ENCODE peak calls at places on chromosomes 11 and 22, in four cellular contexts. V, W, L and D are unnamed samples.

GRCh38 chr11:47056261-47056915 is 119.8 kb downstream of the CSTPP1 start:
- DNase-seq in V (no peak), W (peak; percentile 72), L (no peak), D (no peak)

GRCh38 chr22:37179622-37180420 is 8.2 kb downstream of the C1QTNF6 start:
- DNase-seq in V (no peak), W (no peak), L (no peak), D (no peak)

GRCh38 chr22:23574877-23575276 is 5.2 kb downstream of the IGLL1 start:
- DNase-seq in V (no peak), W (no peak), L (no peak), D (no peak)

GRCh38 chr11:2988996-2989395 is 3.1 kb downstream of the NAP1L4 start:
- DNase-seq in V (no peak), W (no peak), L (no peak), D (no peak)

GRCh38 chr11:8604078-8604723 is 10.2 kb upstream of the STK33 start:
- DNase-seq in V (peak; percentile 37), W (peak; percentile 100), L (no peak), D (peak; percentile 73)

GRCh38 chr22:40024201-40025061 is 29.7 kb downstream of the FAM83F start:
- DNase-seq in V (peak; percentile 43), W (no peak), L (no peak), D (no peak)

GRCh38 chr22:26075233-26075632 is 94.0 kb upstream of the SEZ6L start:
- DNase-seq in V (no peak), W (no peak), L (no peak), D (no peak)

GRCh38 chr11:47468598-47469214 is 19.8 kb upstream of the RAPSN start:
- DNase-seq in V (no peak), W (no peak), L (no peak), D (no peak)

GRCh38 chr11:130415719-130416536 is 12.5 kb downstream of the ADAMTS8 start:
- DNase-seq in V (no peak), W (no peak), L (no peak), D (no peak)

GRCh38 chr11:71566081-71566620 is 788 bp downstream of the KRTAP5-10 start:
- DNase-seq in V (no peak), W (no peak), L (no peak), D (no peak)

GRCh38 chr11:3111919-3112690 is 53.0 kb downstream of the OSBPL5 start:
- DNase-seq in V (no peak), W (no peak), L (no peak), D (no peak)

GRCh38 chr11:124669193-124669592 is 4.3 kb downstream of the SIAE start:
- DNase-seq in V (peak; percentile 26), W (no peak), L (no peak), D (peak; percentile 67)

GRCh38 chr22:22021160-22021750 is 38.7 kb upstream of the TOP3B start:
- DNase-seq in V (no peak), W (no peak), L (no peak), D (no peak)

GRCh38 chr22:49195636-49196035 is 632.0 kb downstream of the BRD1 start:
- DNase-seq in V (no peak), W (no peak), L (no peak), D (no peak)

DNA sequence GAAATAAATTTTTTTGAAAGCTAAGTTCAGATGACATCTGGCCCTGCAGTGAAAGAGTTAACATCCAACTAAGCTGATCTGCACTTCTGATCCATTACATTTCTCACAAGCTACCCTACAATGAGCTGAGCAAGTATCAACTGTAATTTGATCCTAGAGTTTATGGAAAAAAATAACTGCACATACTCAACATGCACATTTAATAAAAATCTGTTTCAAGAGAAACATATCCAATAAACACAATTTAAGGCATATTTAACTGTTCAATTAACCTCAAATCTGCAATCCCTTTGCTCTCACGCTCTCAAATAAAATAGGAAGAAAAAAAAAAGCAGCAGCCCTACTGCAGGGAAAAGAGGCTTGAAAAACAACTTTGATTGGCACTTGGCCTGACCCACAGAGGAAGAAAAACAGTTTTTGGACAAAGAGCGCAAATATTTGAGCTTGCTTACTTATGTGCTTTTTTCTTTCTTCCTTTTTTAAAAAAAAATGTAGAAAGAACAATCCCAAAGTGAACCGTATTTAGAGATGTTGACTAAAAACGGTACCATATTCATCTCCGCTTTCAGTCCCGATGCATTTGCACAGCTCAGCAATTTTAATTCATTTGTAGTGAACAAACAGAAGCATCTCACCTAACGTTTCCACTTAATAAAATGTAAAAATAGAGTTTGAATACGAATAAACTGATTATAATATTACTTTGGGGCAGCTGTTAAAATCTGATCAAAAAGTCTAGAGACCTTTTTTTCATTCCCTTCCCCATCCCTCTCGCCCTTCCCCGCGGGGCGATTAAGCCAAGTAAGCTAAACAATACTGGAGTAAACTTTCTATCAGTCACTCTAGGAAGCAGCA is 1.6 kb downstream of the SESN3 start:
- DNase-seq in V (peak; percentile 21), W (no peak), L (no peak), D (no peak)
- H3K4me3 ChIP-seq in V (peak overlapping the region; percentile 81), W (peak overlapping the region; percentile 59), L (peak overlapping the region; percentile 84), D (peak overlapping the region; percentile 94)

DNA sequence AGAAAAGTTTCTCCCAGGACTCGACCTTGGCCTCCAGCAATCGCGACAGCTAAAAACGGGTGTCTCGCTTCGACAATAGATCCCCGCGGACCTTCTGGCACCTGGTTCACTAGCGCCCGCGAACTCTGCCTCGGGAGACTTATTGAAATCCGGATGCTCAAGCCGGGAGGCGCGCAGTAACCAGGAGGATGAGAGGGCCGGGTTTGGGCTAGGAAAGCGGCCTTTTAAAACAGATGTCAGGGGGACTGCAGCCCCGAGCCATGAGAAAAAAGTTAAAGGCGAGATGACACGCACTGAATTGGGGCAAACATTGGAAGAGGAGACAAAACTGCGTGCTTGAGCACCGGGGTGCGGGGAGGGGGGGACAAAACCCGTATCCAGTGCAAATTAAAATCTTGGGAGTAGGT is 637 bp upstream of the ZBTB16 start:
- DNase-seq in V (no peak), W (no peak), L (no peak), D (no peak)
- H3K4me3 ChIP-seq in V (peak overlapping the region; percentile 98), W (no peak overlapping the region), L (peak overlapping the region; percentile 94), D (peak overlapping the region; percentile 99)

GRCh38 chr11:85626496-85626895 is 648 bp downstream of the DLG2 start:
- DNase-seq in V (peak; percentile 51), W (no peak), L (no peak), D (no peak)
- H3K4me3 ChIP-seq in V (peak overlapping the region; percentile 65), W (peak overlapping the region; percentile 72), L (peak overlapping the region; percentile 66), D (peak overlapping the region; percentile 88)

DNA sequence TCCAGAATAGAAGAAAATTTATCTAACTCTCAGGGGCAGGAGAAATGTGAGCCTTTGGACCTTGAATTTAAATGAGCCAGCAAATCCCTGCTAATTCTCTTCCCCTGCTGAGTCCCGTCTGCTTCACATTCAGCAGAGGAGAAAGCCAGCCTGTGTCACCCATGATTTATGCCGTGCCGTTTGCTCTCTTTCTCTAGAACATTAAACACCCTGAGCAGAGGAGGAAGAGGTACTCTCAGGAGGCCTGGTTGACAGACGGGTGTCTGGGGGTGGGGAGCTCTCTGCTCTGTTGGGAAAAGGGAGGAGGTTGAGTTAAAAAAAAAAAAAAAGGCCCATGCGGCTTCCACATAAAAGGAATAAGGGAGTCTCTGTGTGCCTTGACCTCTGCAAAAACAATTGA is 11.3 kb upstream of the MTMR3 start:
- DNase-seq in V (no peak), W (no peak), L (no peak), D (no peak)
- H3K4me3 ChIP-seq in V (no peak overlapping the region), W (no peak overlapping the region), L (no peak overlapping the region), D (no peak overlapping the region)

GRCh38 chr11:69010361-69010891 is 2.6 kb downstream of the MRGPRF start:
- DNase-seq in V (no peak), W (no peak), L (no peak), D (no peak)
- H3K4me3 ChIP-seq in V (no peak overlapping the region), W (peak overlapping the region; percentile 63), L (peak overlapping the region; percentile 46), D (peak overlapping the region; percentile 84)